ENCODE peak calls at places on chromosomes 2 and 18, in eight cellular contexts. One of them, this sample, is unnamed.

GRCh38 chr2:134845719-134846118 is 7.3 kb downstream of the ACMSD start:
- DNase-seq in COR-L47: no peak
- DNase-seq in effector memory CD4-positive, alpha-beta T cell: no peak
- DNase-seq in cardiac muscle cell: no peak
- DNase-seq in CD4-positive, CD25-positive, alpha-beta regulatory T cell: no peak
- DNase-seq in activated CD8-positive, alpha-beta T cell treated with anti-CD3 and anti-CD28 coated beads, Interleukin-2, amount 10 ng/mL, durations not matched to agents 7 days and 5 days: no peak
- DNase-seq in uterus: no peak
- DNase-seq in activated CD4-positive, alpha-beta T cell treated with anti-CD3 and anti-CD28 coated beads, Interleukin-2, amount 50 U/mL, for 1 hour: no peak
- DNase-seq in this sample: no peak

GRCh38 chr2:43032894-43033270 is 193.5 kb downstream of the ZFP36L2 start:
- DNase-seq in activated CD4-positive, alpha-beta T cell treated with anti-CD3 and anti-CD28 coated beads, Interleukin-2, amount 50 U/mL, for 1 hour: no peak
- DNase-seq in uterus: no peak
- DNase-seq in CD4-positive, CD25-positive, alpha-beta regulatory T cell: no peak
- DNase-seq in effector memory CD4-positive, alpha-beta T cell: no peak
- DNase-seq in cardiac muscle cell: no peak
- DNase-seq in COR-L47: no peak
- DNase-seq in activated CD8-positive, alpha-beta T cell treated with anti-CD3 and anti-CD28 coated beads, Interleukin-2, amount 10 ng/mL, durations not matched to agents 7 days and 5 days: no peak
- DNase-seq in this sample: no peak

GRCh38 chr2:148642891-148643416 is 1.6 kb upstream of the EPC2 start:
- DNase-seq in CD4-positive, CD25-positive, alpha-beta regulatory T cell: no peak
- DNase-seq in uterus: no peak
- DNase-seq in activated CD4-positive, alpha-beta T cell treated with anti-CD3 and anti-CD28 coated beads, Interleukin-2, amount 50 U/mL, for 1 hour: no peak
- DNase-seq in cardiac muscle cell: no peak
- DNase-seq in COR-L47: no peak
- DNase-seq in activated CD8-positive, alpha-beta T cell treated with anti-CD3 and anti-CD28 coated beads, Interleukin-2, amount 10 ng/mL, durations not matched to agents 7 days and 5 days: no peak
- DNase-seq in effector memory CD4-positive, alpha-beta T cell: no peak
- DNase-seq in this sample: no peak

GRCh38 chr2:120104772-120105171 is 91.9 kb downstream of the EPB41L5 start:
- DNase-seq in CD4-positive, CD25-positive, alpha-beta regulatory T cell: no peak
- DNase-seq in cardiac muscle cell: no peak
- DNase-seq in activated CD4-positive, alpha-beta T cell treated with anti-CD3 and anti-CD28 coated beads, Interleukin-2, amount 50 U/mL, for 1 hour: no peak
- DNase-seq in activated CD8-positive, alpha-beta T cell treated with anti-CD3 and anti-CD28 coated beads, Interleukin-2, amount 10 ng/mL, durations not matched to agents 7 days and 5 days: no peak
- DNase-seq in COR-L47: no peak
- DNase-seq in effector memory CD4-positive, alpha-beta T cell: no peak
- DNase-seq in uterus: no peak
- DNase-seq in this sample: no peak

GRCh38 chr18:22667616-22668422 is 250.1 kb upstream of the CTAGE1 start:
- DNase-seq in effector memory CD4-positive, alpha-beta T cell: no peak
- DNase-seq in cardiac muscle cell: no peak
- DNase-seq in activated CD4-positive, alpha-beta T cell treated with anti-CD3 and anti-CD28 coated beads, Interleukin-2, amount 50 U/mL, for 1 hour: no peak
- DNase-seq in CD4-positive, CD25-positive, alpha-beta regulatory T cell: no peak
- DNase-seq in COR-L47: no peak
- DNase-seq in activated CD8-positive, alpha-beta T cell treated with anti-CD3 and anti-CD28 coated beads, Interleukin-2, amount 10 ng/mL, durations not matched to agents 7 days and 5 days: no peak
- DNase-seq in uterus: no peak
- DNase-seq in this sample: no peak

GRCh38 chr2:84919885-84920580 is 14.6 kb downstream of the TMSB10 start:
- DNase-seq in activated CD4-positive, alpha-beta T cell treated with anti-CD3 and anti-CD28 coated beads, Interleukin-2, amount 50 U/mL, for 1 hour: no peak
- DNase-seq in COR-L47: peak
- DNase-seq in uterus: peak
- DNase-seq in cardiac muscle cell: no peak
- DNase-seq in effector memory CD4-positive, alpha-beta T cell: no peak
- DNase-seq in CD4-positive, CD25-positive, alpha-beta regulatory T cell: peak
- DNase-seq in activated CD8-positive, alpha-beta T cell treated with anti-CD3 and anti-CD28 coated beads, Interleukin-2, amount 10 ng/mL, durations not matched to agents 7 days and 5 days: no peak
- DNase-seq in this sample: no peak

GRCh38 chr2:237567276-237568029 is 1.1 kb downstream of the PRLH start:
- DNase-seq in CD4-positive, CD25-positive, alpha-beta regulatory T cell: no peak
- DNase-seq in COR-L47: no peak
- DNase-seq in effector memory CD4-positive, alpha-beta T cell: no peak
- DNase-seq in uterus: no peak
- DNase-seq in activated CD8-positive, alpha-beta T cell treated with anti-CD3 and anti-CD28 coated beads, Interleukin-2, amount 10 ng/mL, durations not matched to agents 7 days and 5 days: no peak
- DNase-seq in activated CD4-positive, alpha-beta T cell treated with anti-CD3 and anti-CD28 coated beads, Interleukin-2, amount 50 U/mL, for 1 hour: no peak
- DNase-seq in cardiac muscle cell: no peak
- DNase-seq in this sample: peak

GRCh38 chr2:239466755-239467271 is 66.0 kb upstream of the HDAC4 start:
- DNase-seq in effector memory CD4-positive, alpha-beta T cell: no peak
- DNase-seq in CD4-positive, CD25-positive, alpha-beta regulatory T cell: no peak
- DNase-seq in cardiac muscle cell: no peak
- DNase-seq in uterus: no peak
- DNase-seq in activated CD4-positive, alpha-beta T cell treated with anti-CD3 and anti-CD28 coated beads, Interleukin-2, amount 50 U/mL, for 1 hour: no peak
- DNase-seq in activated CD8-positive, alpha-beta T cell treated with anti-CD3 and anti-CD28 coated beads, Interleukin-2, amount 10 ng/mL, durations not matched to agents 7 days and 5 days: no peak
- DNase-seq in COR-L47: no peak
- DNase-seq in this sample: no peak

GRCh38 chr18:904135-905090 is at the start of gene ADCYAP1:
- DNase-seq in CD4-positive, CD25-positive, alpha-beta regulatory T cell: no peak
- DNase-seq in uterus: no peak
- DNase-seq in activated CD4-positive, alpha-beta T cell treated with anti-CD3 and anti-CD28 coated beads, Interleukin-2, amount 50 U/mL, for 1 hour: no peak
- DNase-seq in effector memory CD4-positive, alpha-beta T cell: no peak
- DNase-seq in activated CD8-positive, alpha-beta T cell treated with anti-CD3 and anti-CD28 coated beads, Interleukin-2, amount 10 ng/mL, durations not matched to agents 7 days and 5 days: no peak
- DNase-seq in COR-L47: peak
- DNase-seq in cardiac muscle cell: no peak
- DNase-seq in this sample: no peak

GRCh38 chr2:6995406-6996117 is 78.3 kb downstream of the RNF144A start:
- DNase-seq in CD4-positive, CD25-positive, alpha-beta regulatory T cell: no peak
- DNase-seq in activated CD4-positive, alpha-beta T cell treated with anti-CD3 and anti-CD28 coated beads, Interleukin-2, amount 50 U/mL, for 1 hour: no peak
- DNase-seq in effector memory CD4-positive, alpha-beta T cell: no peak
- DNase-seq in COR-L47: no peak
- DNase-seq in cardiac muscle cell: no peak
- DNase-seq in activated CD8-positive, alpha-beta T cell treated with anti-CD3 and anti-CD28 coated beads, Interleukin-2, amount 10 ng/mL, durations not matched to agents 7 days and 5 days: no peak
- DNase-seq in uterus: no peak
- DNase-seq in this sample: no peak

GRCh38 chr2:89823556-89823955 is 1132.1 kb downstream of the RPIA start:
- DNase-seq in COR-L47: no peak
- DNase-seq in activated CD4-positive, alpha-beta T cell treated with anti-CD3 and anti-CD28 coated beads, Interleukin-2, amount 50 U/mL, for 1 hour: no peak
- DNase-seq in uterus: no peak
- DNase-seq in activated CD8-positive, alpha-beta T cell treated with anti-CD3 and anti-CD28 coated beads, Interleukin-2, amount 10 ng/mL, durations not matched to agents 7 days and 5 days: no peak
- DNase-seq in CD4-positive, CD25-positive, alpha-beta regulatory T cell: no peak
- DNase-seq in effector memory CD4-positive, alpha-beta T cell: no peak
- DNase-seq in cardiac muscle cell: no peak
- DNase-seq in this sample: no peak

GRCh38 chr2:239937866-239938640 is 87.1 kb downstream of the NDUFA10 start:
- DNase-seq in effector memory CD4-positive, alpha-beta T cell: no peak
- DNase-seq in cardiac muscle cell: no peak
- DNase-seq in activated CD4-positive, alpha-beta T cell treated with anti-CD3 and anti-CD28 coated beads, Interleukin-2, amount 50 U/mL, for 1 hour: no peak
- DNase-seq in CD4-positive, CD25-positive, alpha-beta regulatory T cell: no peak
- DNase-seq in activated CD8-positive, alpha-beta T cell treated with anti-CD3 and anti-CD28 coated beads, Interleukin-2, amount 10 ng/mL, durations not matched to agents 7 days and 5 days: no peak
- DNase-seq in uterus: peak
- DNase-seq in COR-L47: no peak
- DNase-seq in this sample: no peak

GRCh38 chr2:95281071-95281470 is 6.8 kb downstream of the PROM2 start:
- DNase-seq in CD4-positive, CD25-positive, alpha-beta regulatory T cell: no peak
- DNase-seq in effector memory CD4-positive, alpha-beta T cell: no peak
- DNase-seq in uterus: no peak
- DNase-seq in activated CD4-positive, alpha-beta T cell treated with anti-CD3 and anti-CD28 coated beads, Interleukin-2, amount 50 U/mL, for 1 hour: no peak
- DNase-seq in COR-L47: no peak
- DNase-seq in cardiac muscle cell: no peak
- DNase-seq in activated CD8-positive, alpha-beta T cell treated with anti-CD3 and anti-CD28 coated beads, Interleukin-2, amount 10 ng/mL, durations not matched to agents 7 days and 5 days: no peak
- DNase-seq in this sample: no peak

GRCh38 chr2:100786297-100786658 is 33.7 kb upstream of the NPAS2 start:
- DNase-seq in activated CD8-positive, alpha-beta T cell treated with anti-CD3 and anti-CD28 coated beads, Interleukin-2, amount 10 ng/mL, durations not matched to agents 7 days and 5 days: no peak
- DNase-seq in COR-L47: no peak
- DNase-seq in cardiac muscle cell: no peak
- DNase-seq in uterus: no peak
- DNase-seq in CD4-positive, CD25-positive, alpha-beta regulatory T cell: no peak
- DNase-seq in effector memory CD4-positive, alpha-beta T cell: no peak
- DNase-seq in activated CD4-positive, alpha-beta T cell treated with anti-CD3 and anti-CD28 coated beads, Interleukin-2, amount 50 U/mL, for 1 hour: no peak
- DNase-seq in this sample: peak

GRCh38 chr2:40823465-40823864 is 371.6 kb upstream of the SLC8A1 start:
- DNase-seq in cardiac muscle cell: no peak
- DNase-seq in CD4-positive, CD25-positive, alpha-beta regulatory T cell: peak
- DNase-seq in uterus: no peak
- DNase-seq in effector memory CD4-positive, alpha-beta T cell: no peak
- DNase-seq in COR-L47: no peak
- DNase-seq in activated CD8-positive, alpha-beta T cell treated with anti-CD3 and anti-CD28 coated beads, Interleukin-2, amount 10 ng/mL, durations not matched to agents 7 days and 5 days: no peak
- DNase-seq in activated CD4-positive, alpha-beta T cell treated with anti-CD3 and anti-CD28 coated beads, Interleukin-2, amount 50 U/mL, for 1 hour: no peak
- DNase-seq in this sample: no peak

GRCh38 chr2:8628179-8628869 is 53.5 kb upstream of the ID2 start:
- DNase-seq in activated CD8-positive, alpha-beta T cell treated with anti-CD3 and anti-CD28 coated beads, Interleukin-2, amount 10 ng/mL, durations not matched to agents 7 days and 5 days: no peak
- DNase-seq in effector memory CD4-positive, alpha-beta T cell: no peak
- DNase-seq in COR-L47: no peak
- DNase-seq in uterus: no peak
- DNase-seq in CD4-positive, CD25-positive, alpha-beta regulatory T cell: no peak
- DNase-seq in activated CD4-positive, alpha-beta T cell treated with anti-CD3 and anti-CD28 coated beads, Interleukin-2, amount 50 U/mL, for 1 hour: no peak
- DNase-seq in cardiac muscle cell: no peak
- DNase-seq in this sample: no peak

GRCh38 chr2:119204525-119204924 is 19.1 kb upstream of the STEAP3 start:
- DNase-seq in COR-L47: no peak
- DNase-seq in activated CD8-positive, alpha-beta T cell treated with anti-CD3 and anti-CD28 coated beads, Interleukin-2, amount 10 ng/mL, durations not matched to agents 7 days and 5 days: no peak
- DNase-seq in cardiac muscle cell: no peak
- DNase-seq in effector memory CD4-positive, alpha-beta T cell: no peak
- DNase-seq in activated CD4-positive, alpha-beta T cell treated with anti-CD3 and anti-CD28 coated beads, Interleukin-2, amount 50 U/mL, for 1 hour: no peak
- DNase-seq in uterus: no peak
- DNase-seq in CD4-positive, CD25-positive, alpha-beta regulatory T cell: no peak
- DNase-seq in this sample: no peak

GRCh38 chr2:127208313-127208712 is 11.8 kb downstream of the CYP27C1 start:
- DNase-seq in CD4-positive, CD25-positive, alpha-beta regulatory T cell: no peak
- DNase-seq in activated CD4-positive, alpha-beta T cell treated with anti-CD3 and anti-CD28 coated beads, Interleukin-2, amount 50 U/mL, for 1 hour: no peak
- DNase-seq in effector memory CD4-positive, alpha-beta T cell: no peak
- DNase-seq in cardiac muscle cell: peak
- DNase-seq in uterus: no peak
- DNase-seq in COR-L47: peak
- DNase-seq in activated CD8-positive, alpha-beta T cell treated with anti-CD3 and anti-CD28 coated beads, Interleukin-2, amount 10 ng/mL, durations not matched to agents 7 days and 5 days: no peak
- DNase-seq in this sample: no peak

GRCh38 chr2:109031481-109032228 is 42.6 kb upstream of the EDAR start:
- DNase-seq in cardiac muscle cell: peak
- DNase-seq in uterus: peak
- DNase-seq in activated CD8-positive, alpha-beta T cell treated with anti-CD3 and anti-CD28 coated beads, Interleukin-2, amount 10 ng/mL, durations not matched to agents 7 days and 5 days: peak
- DNase-seq in CD4-positive, CD25-positive, alpha-beta regulatory T cell: peak
- DNase-seq in effector memory CD4-positive, alpha-beta T cell: peak
- DNase-seq in activated CD4-positive, alpha-beta T cell treated with anti-CD3 and anti-CD28 coated beads, Interleukin-2, amount 50 U/mL, for 1 hour: peak
- DNase-seq in COR-L47: peak
- DNase-seq in this sample: no peak

GRCh38 chr18:54717673-54718435 is 110.4 kb upstream of the RAB27B start:
- DNase-seq in COR-L47: peak
- DNase-seq in CD4-positive, CD25-positive, alpha-beta regulatory T cell: peak
- DNase-seq in activated CD8-positive, alpha-beta T cell treated with anti-CD3 and anti-CD28 coated beads, Interleukin-2, amount 10 ng/mL, durations not matched to agents 7 days and 5 days: peak
- DNase-seq in effector memory CD4-positive, alpha-beta T cell: peak
- DNase-seq in activated CD4-positive, alpha-beta T cell treated with anti-CD3 and anti-CD28 coated beads, Interleukin-2, amount 50 U/mL, for 1 hour: peak
- DNase-seq in uterus: no peak
- DNase-seq in cardiac muscle cell: peak
- DNase-seq in this sample: peak

GRCh38 chr2:113390133-113390849 is 47.2 kb upstream of the ZNG1B start:
- DNase-seq in uterus: peak
- DNase-seq in effector memory CD4-positive, alpha-beta T cell: peak
- DNase-seq in cardiac muscle cell: peak
- DNase-seq in CD4-positive, CD25-positive, alpha-beta regulatory T cell: peak
- DNase-seq in activated CD8-positive, alpha-beta T cell treated with anti-CD3 and anti-CD28 coated beads, Interleukin-2, amount 10 ng/mL, durations not matched to agents 7 days and 5 days: peak
- DNase-seq in activated CD4-positive, alpha-beta T cell treated with anti-CD3 and anti-CD28 coated beads, Interleukin-2, amount 50 U/mL, for 1 hour: peak
- DNase-seq in COR-L47: no peak
- DNase-seq in this sample: no peak

GRCh38 chr2:124024491-124025348 is at the start of gene CNTNAP5:
- DNase-seq in CD4-positive, CD25-positive, alpha-beta regulatory T cell: peak
- DNase-seq in COR-L47: peak
- DNase-seq in uterus: no peak
- DNase-seq in cardiac muscle cell: peak
- DNase-seq in activated CD8-positive, alpha-beta T cell treated with anti-CD3 and anti-CD28 coated beads, Interleukin-2, amount 10 ng/mL, durations not matched to agents 7 days and 5 days: peak
- DNase-seq in activated CD4-positive, alpha-beta T cell treated with anti-CD3 and anti-CD28 coated beads, Interleukin-2, amount 50 U/mL, for 1 hour: no peak
- DNase-seq in effector memory CD4-positive, alpha-beta T cell: no peak
- DNase-seq in this sample: peak

GRCh38 chr18:23578067-23578705 is 8.1 kb downstream of the NPC1 start:
- DNase-seq in effector memory CD4-positive, alpha-beta T cell: no peak
- DNase-seq in CD4-positive, CD25-positive, alpha-beta regulatory T cell: no peak
- DNase-seq in uterus: no peak
- DNase-seq in activated CD8-positive, alpha-beta T cell treated with anti-CD3 and anti-CD28 coated beads, Interleukin-2, amount 10 ng/mL, durations not matched to agents 7 days and 5 days: no peak
- DNase-seq in activated CD4-positive, alpha-beta T cell treated with anti-CD3 and anti-CD28 coated beads, Interleukin-2, amount 50 U/mL, for 1 hour: no peak
- DNase-seq in COR-L47: no peak
- DNase-seq in cardiac muscle cell: no peak
- DNase-seq in this sample: no peak

GRCh38 chr2:64291181-64291580 is 147.0 kb upstream of the PELI1 start:
- DNase-seq in cardiac muscle cell: no peak
- DNase-seq in activated CD4-positive, alpha-beta T cell treated with anti-CD3 and anti-CD28 coated beads, Interleukin-2, amount 50 U/mL, for 1 hour: no peak
- DNase-seq in COR-L47: no peak
- DNase-seq in uterus: no peak
- DNase-seq in CD4-positive, CD25-positive, alpha-beta regulatory T cell: no peak
- DNase-seq in effector memory CD4-positive, alpha-beta T cell: no peak
- DNase-seq in activated CD8-positive, alpha-beta T cell treated with anti-CD3 and anti-CD28 coated beads, Interleukin-2, amount 10 ng/mL, durations not matched to agents 7 days and 5 days: no peak
- DNase-seq in this sample: no peak

GRCh38 chr2:64918220-64918886 is 70.8 kb upstream of the SLC1A4 start:
- DNase-seq in CD4-positive, CD25-positive, alpha-beta regulatory T cell: no peak
- DNase-seq in activated CD4-positive, alpha-beta T cell treated with anti-CD3 and anti-CD28 coated beads, Interleukin-2, amount 50 U/mL, for 1 hour: no peak
- DNase-seq in cardiac muscle cell: no peak
- DNase-seq in effector memory CD4-positive, alpha-beta T cell: no peak
- DNase-seq in activated CD8-positive, alpha-beta T cell treated with anti-CD3 and anti-CD28 coated beads, Interleukin-2, amount 10 ng/mL, durations not matched to agents 7 days and 5 days: no peak
- DNase-seq in COR-L47: no peak
- DNase-seq in uterus: no peak
- DNase-seq in this sample: no peak

GRCh38 chr18:63301458-63301857 is 18.1 kb downstream of the BCL2 start:
- DNase-seq in COR-L47: no peak
- DNase-seq in effector memory CD4-positive, alpha-beta T cell: no peak
- DNase-seq in activated CD4-positive, alpha-beta T cell treated with anti-CD3 and anti-CD28 coated beads, Interleukin-2, amount 50 U/mL, for 1 hour: no peak
- DNase-seq in uterus: no peak
- DNase-seq in activated CD8-positive, alpha-beta T cell treated with anti-CD3 and anti-CD28 coated beads, Interleukin-2, amount 10 ng/mL, durations not matched to agents 7 days and 5 days: no peak
- DNase-seq in cardiac muscle cell: no peak
- DNase-seq in CD4-positive, CD25-positive, alpha-beta regulatory T cell: no peak
- DNase-seq in this sample: no peak

GRCh38 chr2:174336403-174337336 is 1.9 kb downstream of the SP9 start:
- DNase-seq in uterus: no peak
- DNase-seq in COR-L47: peak
- DNase-seq in effector memory CD4-positive, alpha-beta T cell: no peak
- DNase-seq in cardiac muscle cell: peak
- DNase-seq in activated CD8-positive, alpha-beta T cell treated with anti-CD3 and anti-CD28 coated beads, Interleukin-2, amount 10 ng/mL, durations not matched to agents 7 days and 5 days: no peak
- DNase-seq in activated CD4-positive, alpha-beta T cell treated with anti-CD3 and anti-CD28 coated beads, Interleukin-2, amount 50 U/mL, for 1 hour: peak
- DNase-seq in CD4-positive, CD25-positive, alpha-beta regulatory T cell: peak
- DNase-seq in this sample: no peak

GRCh38 chr2:119465687-119466086 is 34.0 kb downstream of the TMEM37 start:
- DNase-seq in effector memory CD4-positive, alpha-beta T cell: no peak
- DNase-seq in activated CD4-positive, alpha-beta T cell treated with anti-CD3 and anti-CD28 coated beads, Interleukin-2, amount 50 U/mL, for 1 hour: no peak
- DNase-seq in uterus: no peak
- DNase-seq in CD4-positive, CD25-positive, alpha-beta regulatory T cell: no peak
- DNase-seq in COR-L47: no peak
- DNase-seq in cardiac muscle cell: no peak
- DNase-seq in activated CD8-positive, alpha-beta T cell treated with anti-CD3 and anti-CD28 coated beads, Interleukin-2, amount 10 ng/mL, durations not matched to agents 7 days and 5 days: no peak
- DNase-seq in this sample: no peak

GRCh38 chr2:16665746-16666452 is at the start of gene CYRIA:
- DNase-seq in activated CD4-positive, alpha-beta T cell treated with anti-CD3 and anti-CD28 coated beads, Interleukin-2, amount 50 U/mL, for 1 hour: peak
- DNase-seq in cardiac muscle cell: peak
- DNase-seq in CD4-positive, CD25-positive, alpha-beta regulatory T cell: peak
- DNase-seq in COR-L47: peak
- DNase-seq in uterus: peak
- DNase-seq in activated CD8-positive, alpha-beta T cell treated with anti-CD3 and anti-CD28 coated beads, Interleukin-2, amount 10 ng/mL, durations not matched to agents 7 days and 5 days: peak
- DNase-seq in effector memory CD4-positive, alpha-beta T cell: peak
- DNase-seq in this sample: peak

GRCh38 chr2:62415518-62415917 is 90.5 kb downstream of the TMEM17 start:
- DNase-seq in CD4-positive, CD25-positive, alpha-beta regulatory T cell: no peak
- DNase-seq in effector memory CD4-positive, alpha-beta T cell: no peak
- DNase-seq in uterus: no peak
- DNase-seq in activated CD4-positive, alpha-beta T cell treated with anti-CD3 and anti-CD28 coated beads, Interleukin-2, amount 50 U/mL, for 1 hour: no peak
- DNase-seq in activated CD8-positive, alpha-beta T cell treated with anti-CD3 and anti-CD28 coated beads, Interleukin-2, amount 10 ng/mL, durations not matched to agents 7 days and 5 days: no peak
- DNase-seq in cardiac muscle cell: no peak
- DNase-seq in COR-L47: no peak
- DNase-seq in this sample: no peak

GRCh38 chr2:9234680-9235387 is 28.2 kb downstream of the ASAP2 start:
- DNase-seq in uterus: no peak
- DNase-seq in COR-L47: no peak
- DNase-seq in activated CD8-positive, alpha-beta T cell treated with anti-CD3 and anti-CD28 coated beads, Interleukin-2, amount 10 ng/mL, durations not matched to agents 7 days and 5 days: no peak
- DNase-seq in cardiac muscle cell: no peak
- DNase-seq in CD4-positive, CD25-positive, alpha-beta regulatory T cell: no peak
- DNase-seq in activated CD4-positive, alpha-beta T cell treated with anti-CD3 and anti-CD28 coated beads, Interleukin-2, amount 50 U/mL, for 1 hour: no peak
- DNase-seq in effector memory CD4-positive, alpha-beta T cell: no peak
- DNase-seq in this sample: no peak

This sample was measured in hippocampal formation.